ENCODE peak calls at places on chromosome 2, in five cellular contexts. T is WERI-Rb-1, X is transverse colon, D is AG04450, E is NB4. N is an unnamed sample.

GRCh38 chr2:160299540-160299939 is 99.5 kb upstream of the ITGB6 start:
- DNase-seq in T (no peak), X (no peak), E (peak), D (no peak), N (peak)

GRCh38 chr2:14401838-14402237 is 230.7 kb upstream of the LRATD1 start:
- DNase-seq in T (peak), X (no peak), E (no peak), D (no peak), N (no peak)

GRCh38 chr2:72579595-72580180 is 246.1 kb downstream of the EXOC6B start:
- DNase-seq in E (peak), T (no peak), D (peak), X (no peak), N (peak)

GRCh38 chr2:36052819-36053218 is 302.8 kb upstream of the CRIM1 start:
- DNase-seq in X (no peak), E (no peak), T (no peak), D (no peak), N (no peak)

GRCh38 chr2:43406643-43407042 is 180.2 kb upstream of the ZFP36L2 start:
- DNase-seq in E (no peak), X (no peak), D (no peak), T (no peak), N (no peak)

GRCh38 chr2:159015823-159016222 is 47.4 kb downstream of the TANC1 start:
- DNase-seq in X (no peak), T (no peak), E (no peak), D (no peak), N (no peak)

GRCh38 chr2:238573065-238573778 is 146.5 kb downstream of the ASB1 start:
- DNase-seq in X (no peak), T (peak), D (no peak), E (peak), N (no peak)

GRCh38 chr2:205197468-205198129 is 484.7 kb upstream of the NRP2 start:
- DNase-seq in D (no peak), T (no peak), E (no peak), X (no peak), N (peak)

GRCh38 chr2:172307800-172308199 is 119.6 kb upstream of the ITGA6 start:
- DNase-seq in D (no peak), T (no peak), X (peak), E (no peak), N (peak)

GRCh38 chr2:198054299-198054698 is 249.9 kb downstream of the PLCL1 start:
- DNase-seq in D (no peak), T (peak), E (peak), X (peak), N (peak)

GRCh38 chr2:111945444-111946293 is 47.3 kb downstream of the MERTK start:
- DNase-seq in T (no peak), X (no peak), E (no peak), D (no peak), N (no peak)

GRCh38 chr2:61356958-61357350 is 113.9 kb downstream of the USP34 start:
- DNase-seq in T (no peak), X (no peak), D (no peak), E (no peak), N (peak)

GRCh38 chr2:69177063-69177771 is 164.2 kb downstream of the ANTXR1 start:
- DNase-seq in E (peak), D (peak), T (peak), X (peak), N (peak)

GRCh38 chr2:23615216-23616020 is 230.4 kb downstream of the KLHL29 start:
- DNase-seq in E (no peak), X (no peak), T (no peak), D (no peak), N (no peak)

GRCh38 chr2:215998636-215999035 is 14.7 kb downstream of the MREG start:
- DNase-seq in D (no peak), E (no peak), X (no peak), T (no peak), N (no peak)

GRCh38 chr2:42492691-42493467 is 903 bp downstream of the KCNG3 start:
- DNase-seq in T (peak), X (peak), D (no peak), E (no peak), N (no peak)

GRCh38 chr2:32591669-32592463 is 36.0 kb upstream of the TTC27 start:
- DNase-seq in X (no peak), T (no peak), D (no peak), E (peak), N (peak)

GRCh38 chr2:190408538-190409271 is 550 bp downstream of the MFSD6 start:
- DNase-seq in D (no peak), X (peak), T (peak), E (peak), N (no peak)

GRCh38 chr2:111135910-111136297 is 15.2 kb downstream of the BCL2L11 start:
- DNase-seq in E (peak), X (no peak), D (no peak), T (peak), N (peak)

GRCh38 chr2:20524412-20525040 is 77.7 kb downstream of the RHOB start:
- DNase-seq in X (peak), D (no peak), E (peak), T (no peak), N (peak)

GRCh38 chr2:71276311-71277158 is 49.6 kb upstream of the PAIP2B start:
- DNase-seq in D (peak), X (peak), E (peak), T (peak), N (peak)

GRCh38 chr2:71277536-71278103 is 50.7 kb upstream of the PAIP2B start:
- DNase-seq in T (peak), X (peak), E (peak), D (no peak), N (peak)

GRCh38 chr2:71277159-71277498 is 50.2 kb upstream of the PAIP2B start:
- DNase-seq in D (no peak), E (no peak), X (no peak), T (no peak), N (no peak)

DNA sequence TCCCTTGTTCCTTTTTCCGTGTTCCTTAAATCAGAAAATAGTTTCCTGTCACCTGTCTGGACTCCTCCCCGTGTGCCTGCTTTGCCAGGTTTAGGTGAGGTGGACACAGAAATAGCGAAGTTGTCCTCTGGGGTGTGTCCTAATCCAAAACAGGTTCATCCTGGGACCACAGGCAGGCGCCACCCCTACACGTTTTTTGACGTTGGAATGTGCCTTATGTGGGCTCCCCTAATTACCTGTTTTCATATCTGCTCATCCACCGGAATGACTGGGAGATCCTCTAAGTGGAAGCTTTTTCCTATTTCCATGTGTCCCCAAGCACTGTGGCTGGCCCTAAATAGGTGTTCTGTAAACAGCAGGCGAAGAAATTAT is 49.0 kb upstream of the PAIP2B start:
- DNase-seq in X (no peak), D (no peak), E (no peak), T (no peak), N (no peak)
- H3K4me3 ChIP-seq in X (peak), D (no peak), E (peak), T (peak), N (peak)

GRCh38 chr2:46349115-46349547 is 51.9 kb downstream of the EPAS1 start:
- DNase-seq in T (no peak), D (no peak), E (no peak), X (no peak), N (no peak)
- TF ChIP-seq CTCF in T (no peak), D (no peak), E (no peak), X (no peak), N (no peak)

GRCh38 chr2:126777620-126777978 is 121.1 kb upstream of the TEX51 start:
- DNase-seq in E (no peak), T (no peak), X (no peak), D (no peak), N (no peak)
- H3K4me3 ChIP-seq in E (no peak), T (no peak), X (no peak), D (no peak), N (no peak)

GRCh38 chr2:152557273-152557879 is 159.9 kb downstream of the PRPF40A start:
- DNase-seq in D (no peak), T (no peak), E (no peak), X (no peak), N (no peak)
- TF ChIP-seq CTCF in D (no peak), T (no peak), E (no peak), X (no peak), N (no peak)

GRCh38 chr2:234033885-234034284 is 16.6 kb upstream of the SPP2 start:
- DNase-seq in X (no peak), E (no peak), D (no peak), T (no peak), N (no peak)

GRCh38 chr2:234029150-234029733 is 21.3 kb upstream of the SPP2 start:
- DNase-seq in D (no peak), X (no peak), T (no peak), E (no peak), N (no peak)

GRCh38 chr2:234033174-234033573 is 17.3 kb upstream of the SPP2 start:
- DNase-seq in T (no peak), D (no peak), X (no peak), E (no peak), N (peak)

GRCh38 chr2:234032301-234032856 is 18.1 kb upstream of the SPP2 start:
- DNase-seq in E (no peak), X (peak), D (peak), T (no peak), N (peak)

DNA sequence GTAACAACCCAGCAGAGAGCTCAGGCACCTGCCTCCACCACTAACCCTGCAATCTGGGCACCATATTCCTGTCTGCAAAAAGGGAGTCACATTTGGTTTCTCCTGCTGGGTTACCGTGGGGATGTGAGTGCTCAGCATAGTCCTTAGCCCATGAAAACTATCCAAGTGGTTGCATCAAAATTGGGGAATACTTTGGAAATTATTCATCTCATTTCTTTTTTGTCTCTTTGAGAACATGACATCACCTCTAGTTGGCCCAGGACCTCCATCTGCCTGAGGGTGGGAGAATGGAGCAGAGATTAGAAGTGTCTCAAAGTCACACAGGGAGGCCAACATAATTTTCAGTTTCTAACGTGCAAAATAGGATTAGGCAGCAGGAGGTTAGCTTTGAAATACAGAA is 19.3 kb upstream of the SPP2 start:
- DNase-seq in X (no peak), T (no peak), E (no peak), D (no peak), N (peak)
- H3K4me3 ChIP-seq in X (no peak), T (no peak), E (no peak), D (no peak), N (no peak)

GRCh38 chr2:47539228-47539627 is 136.3 kb downstream of the MSH2 start:
- DNase-seq in X (no peak), E (no peak), D (no peak), T (no peak), N (no peak)
- TF ChIP-seq CTCF in X (no peak), E (peak), D (peak), T (peak), N (peak)

GRCh38 chr2:39503277-39503676 is 66.2 kb upstream of the MAP4K3 start:
- DNase-seq in X (no peak), E (no peak), T (no peak), D (no peak), N (no peak)

GRCh38 chr2:39506215-39506614 is 69.1 kb upstream of the MAP4K3 start:
- DNase-seq in D (no peak), E (no peak), X (no peak), T (no peak), N (peak)

GRCh38 chr2:39508243-39508642 is 71.2 kb upstream of the MAP4K3 start:
- DNase-seq in T (no peak), D (peak), E (no peak), X (no peak), N (peak)

GRCh38 chr2:39501412-39501811 is 64.3 kb upstream of the MAP4K3 start:
- DNase-seq in T (no peak), X (no peak), D (no peak), E (no peak), N (no peak)

GRCh38 chr2:39504790-39505335 is 67.8 kb upstream of the MAP4K3 start:
- DNase-seq in X (no peak), T (no peak), D (no peak), E (no peak), N (peak)
- H3K4me3 ChIP-seq in X (no peak), T (no peak), D (no peak), E (no peak), N (peak)

DNA sequence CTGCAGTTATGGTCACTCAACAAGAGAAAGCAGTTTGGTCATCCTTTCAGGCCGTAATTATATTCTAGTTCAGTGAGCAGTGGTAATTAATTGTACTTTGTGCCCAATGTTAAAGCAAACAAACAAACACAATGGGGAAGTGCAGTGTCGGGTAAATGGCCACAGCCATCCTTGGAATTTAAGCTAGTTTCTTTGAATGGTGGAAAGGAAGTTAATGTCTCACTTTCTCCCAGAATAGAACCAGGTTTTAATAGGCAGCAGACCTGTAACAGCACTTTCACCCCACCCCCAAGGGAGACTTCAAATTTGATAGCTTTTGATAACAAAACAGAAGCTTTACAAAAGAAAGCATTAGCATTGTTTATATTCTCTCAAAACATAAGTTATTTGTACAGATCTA is 19.9 kb upstream of the ITGAV start:
- DNase-seq in X (no peak), E (no peak), D (no peak), T (no peak), N (no peak)
- TF ChIP-seq CTCF in X (no peak), E (no peak), D (no peak), T (no peak), N (no peak)

N was measured in cardiac fibroblast.